ENCODE peak calls at places on chromosomes 5 and 9, in eight cellular contexts. W, K, U, V, M, F, O and X are unnamed samples.

GRCh38 chr5:172791291-172791690 is 20.3 kb upstream of the DUSP1 start:
- DNase-seq in W (peak), K (no peak), U (peak), V (no peak), M (no peak), F (peak), O (no peak), X (no peak)

GRCh38 chr5:125348221-125348692 is 601.8 kb upstream of the ZNF608 start:
- DNase-seq in W (no peak), K (no peak), U (no peak), V (no peak), M (no peak), F (peak), O (no peak), X (peak)

GRCh38 chr9:115035872-115036612 is 81.9 kb downstream of the TNC start:
- DNase-seq in W (no peak), K (peak), U (no peak), V (peak), M (no peak), F (no peak), O (no peak), X (peak)

GRCh38 chr5:170745481-170746061 is 38.0 kb upstream of the GABRP start:
- DNase-seq in W (no peak), K (peak), U (peak), V (no peak), M (peak), F (no peak), O (no peak), X (no peak)

GRCh38 chr5:5741418-5741817 is 318.9 kb downstream of the ICE1 start:
- DNase-seq in W (no peak), K (no peak), U (no peak), V (no peak), M (no peak), F (no peak), O (no peak), X (no peak)

GRCh38 chr5:157387683-157388093 is 72.3 kb upstream of the NIPAL4 start:
- DNase-seq in W (no peak), K (peak), U (no peak), V (peak), M (no peak), F (no peak), O (peak), X (peak)

GRCh38 chr5:126780165-126780827 is 3.4 kb downstream of the LMNB1 start:
- DNase-seq in W (no peak), K (peak), U (no peak), V (peak), M (peak), F (no peak), O (peak), X (peak)

GRCh38 chr5:30103056-30104020 is 1090.1 kb upstream of the CDH6 start:
- DNase-seq in W (no peak), K (no peak), U (no peak), V (no peak), M (no peak), F (no peak), O (peak), X (peak)

GRCh38 chr5:102089883-102090282 is 206.2 kb downstream of the SLCO4C1 start:
- DNase-seq in W (no peak), K (no peak), U (no peak), V (no peak), M (no peak), F (no peak), O (no peak), X (no peak)

GRCh38 chr9:22098636-22099332 is 89.7 kb upstream of the CDKN2B start:
- DNase-seq in W (no peak), K (peak), U (no peak), V (no peak), M (no peak), F (no peak), O (no peak), X (no peak)

GRCh38 chr5:150295172-150295611 is 5.6 kb upstream of the CAMK2A start:
- DNase-seq in W (no peak), K (peak), U (peak), V (peak), M (no peak), F (no peak), O (peak), X (peak)

GRCh38 chr5:71651554-71651953 is 64.4 kb downstream of the MCCC2 start:
- DNase-seq in W (no peak), K (no peak), U (no peak), V (no peak), M (no peak), F (no peak), O (no peak), X (no peak)

GRCh38 chr5:91151947-91152346 is 231.2 kb downstream of the ARRDC3 start:
- DNase-seq in W (no peak), K (peak), U (peak), V (peak), M (peak), F (no peak), O (peak), X (peak)

GRCh38 chr9:128607642-128608350 is 48.9 kb downstream of the DYNC2I2 start:
- DNase-seq in W (no peak), K (no peak), U (no peak), V (no peak), M (peak), F (peak), O (no peak), X (peak)

GRCh38 chr9:123658792-123659191 is 271.1 kb downstream of the DENND1A start:
- DNase-seq in W (no peak), K (no peak), U (no peak), V (no peak), M (no peak), F (no peak), O (no peak), X (peak)

GRCh38 chr5:62011072-62011664 is 294.8 kb upstream of the KIF2A start:
- DNase-seq in W (no peak), K (no peak), U (no peak), V (no peak), M (no peak), F (no peak), O (no peak), X (no peak)

GRCh38 chr5:129384736-129385135 is 75.4 kb upstream of the ADAMTS19 start:
- DNase-seq in W (no peak), K (no peak), U (no peak), V (no peak), M (no peak), F (no peak), O (no peak), X (no peak)

GRCh38 chr9:34032631-34033030 is 16.1 kb downstream of the UBAP2 start:
- DNase-seq in W (no peak), K (no peak), U (no peak), V (no peak), M (no peak), F (no peak), O (no peak), X (no peak)

GRCh38 chr9:29969408-29969807 is 2396.1 kb upstream of the C9orf72 start:
- DNase-seq in W (no peak), K (no peak), U (no peak), V (no peak), M (no peak), F (no peak), O (no peak), X (no peak)

GRCh38 chr5:174387448-174387847 is 336.9 kb upstream of the MSX2 start:
- DNase-seq in W (no peak), K (no peak), U (no peak), V (peak), M (no peak), F (no peak), O (no peak), X (no peak)

GRCh38 chr5:154189819-154190651 is 498 bp upstream of the GALNT10 start:
- DNase-seq in W (peak), K (peak), U (peak), V (no peak), M (peak), F (peak), O (peak), X (peak)

GRCh38 chr5:181223041-181223728 is at the start of gene TRIM41:
- DNase-seq in W (peak), K (peak), U (peak), V (peak), M (peak), F (peak), O (peak), X (peak)

GRCh38 chr9:7011395-7012067 is 253.8 kb downstream of the KDM4C start:
- DNase-seq in W (no peak), K (no peak), U (no peak), V (no peak), M (no peak), F (no peak), O (no peak), X (no peak)

GRCh38 chr9:124857533-124858162 is 4.1 kb downstream of the RPL35 start:
- DNase-seq in W (no peak), K (no peak), U (no peak), V (no peak), M (no peak), F (no peak), O (no peak), X (no peak)

GRCh38 chr5:72552041-72552557 is 44.9 kb upstream of the ZNF366 start:
- DNase-seq in W (no peak), K (peak), U (no peak), V (peak), M (no peak), F (no peak), O (no peak), X (peak)

GRCh38 chr5:119022017-119022745 is 33.8 kb upstream of the DTWD2 start:
- DNase-seq in W (no peak), K (peak), U (no peak), V (peak), M (no peak), F (no peak), O (peak), X (peak)

GRCh38 chr9:86098793-86099694 is at the start of gene GOLM1:
- DNase-seq in W (no peak), K (peak), U (peak), V (no peak), M (peak), F (peak), O (peak), X (peak)

GRCh38 chr5:35811108-35811741 is 45.5 kb upstream of the IL7R start:
- DNase-seq in W (no peak), K (peak), U (no peak), V (no peak), M (no peak), F (no peak), O (no peak), X (no peak)

GRCh38 chr5:175444060-175444904 is at the start of gene DRD1:
- DNase-seq in W (no peak), K (peak), U (peak), V (no peak), M (no peak), F (peak), O (peak), X (peak)

GRCh38 chr5:149205625-149206523 is 64.6 kb downstream of the ABLIM3 start:
- DNase-seq in W (no peak), K (no peak), U (peak), V (peak), M (no peak), F (peak), O (no peak), X (peak)

GRCh38 chr9:114336157-114336556 is 6.5 kb downstream of the ORM2 start:
- DNase-seq in W (no peak), K (no peak), U (no peak), V (no peak), M (no peak), F (no peak), O (no peak), X (no peak)

GRCh38 chr5:42059291-42059690 is 134.2 kb downstream of the FBXO4 start:
- DNase-seq in W (no peak), K (peak), U (no peak), V (no peak), M (no peak), F (no peak), O (no peak), X (peak)

GRCh38 chr9:122008559-122008958 is 84.5 kb downstream of the TTLL11 start:
- DNase-seq in W (no peak), K (no peak), U (no peak), V (no peak), M (no peak), F (no peak), O (no peak), X (no peak)

GRCh38 chr5:39469173-39469572 is 44.4 kb upstream of the DAB2 start:
- DNase-seq in W (no peak), K (no peak), U (no peak), V (no peak), M (no peak), F (no peak), O (no peak), X (no peak)

GRCh38 chr9:108142142-108142503 is 652.6 kb upstream of the KLF4 start:
- DNase-seq in W (no peak), K (no peak), U (no peak), V (no peak), M (no peak), F (no peak), O (no peak), X (no peak)

GRCh38 chr9:108136646-108137045 is 647.1 kb upstream of the KLF4 start:
- DNase-seq in W (no peak), K (no peak), U (no peak), V (no peak), M (no peak), F (no peak), O (no peak), X (peak)

GRCh38 chr9:108134501-108135128 is 645.0 kb upstream of the KLF4 start:
- DNase-seq in W (no peak), K (no peak), U (no peak), V (no peak), M (no peak), F (no peak), O (no peak), X (no peak)

GRCh38 chr9:108142504-108143201 is 653.1 kb upstream of the KLF4 start:
- DNase-seq in W (peak), K (no peak), U (peak), V (peak), M (peak), F (peak), O (no peak), X (peak)

DNA sequence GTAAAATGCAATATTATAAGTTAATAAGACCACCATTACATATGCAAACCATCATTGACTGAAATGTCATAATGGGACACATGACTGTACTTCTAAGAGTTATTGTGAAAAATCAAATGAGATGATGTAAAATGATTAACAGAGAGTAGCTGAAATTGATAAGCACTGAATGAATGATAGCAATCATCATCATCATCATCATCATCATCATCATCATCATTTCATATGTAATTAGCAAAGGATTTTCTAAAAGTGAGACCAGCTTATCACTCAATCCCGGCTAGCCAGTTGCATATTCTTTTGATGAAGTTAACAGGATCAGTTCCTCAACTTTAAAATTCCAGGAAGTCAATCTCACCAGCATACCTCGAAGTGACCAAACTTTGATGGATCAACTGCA is 650.3 kb upstream of the KLF4 start:
- DNase-seq in W (no peak), K (no peak), U (no peak), V (no peak), M (no peak), F (no peak), O (no peak), X (no peak)
- H3K4me3 ChIP-seq in W (no peak), K (no peak), U (no peak), V (no peak), M (no peak), F (no peak), O (no peak), X (no peak)

GRCh38 chr9:36854034-36854433 is 180.0 kb downstream of the PAX5 start:
- DNase-seq in W (no peak), K (no peak), U (no peak), V (no peak), M (no peak), F (peak), O (no peak), X (no peak)

GRCh38 chr9:36853233-36853632 is 180.8 kb downstream of the PAX5 start:
- DNase-seq in W (no peak), K (no peak), U (no peak), V (no peak), M (no peak), F (no peak), O (no peak), X (no peak)

GRCh38 chr9:36854751-36855150 is 179.3 kb downstream of the PAX5 start:
- DNase-seq in W (no peak), K (no peak), U (no peak), V (no peak), M (no peak), F (no peak), O (no peak), X (no peak)

GRCh38 chr9:36858805-36859375 is 175.2 kb downstream of the PAX5 start:
- DNase-seq in W (no peak), K (no peak), U (no peak), V (no peak), M (peak), F (no peak), O (no peak), X (no peak)

GRCh38 chr9:36855443-36856315 is 178.4 kb downstream of the PAX5 start:
- DNase-seq in W (no peak), K (no peak), U (no peak), V (no peak), M (no peak), F (no peak), O (peak), X (peak)
- TF ChIP-seq CTCF in W (no peak), K (no peak), U (no peak), V (peak), M (no peak), F (no peak), O (peak), X (peak)

DNA sequence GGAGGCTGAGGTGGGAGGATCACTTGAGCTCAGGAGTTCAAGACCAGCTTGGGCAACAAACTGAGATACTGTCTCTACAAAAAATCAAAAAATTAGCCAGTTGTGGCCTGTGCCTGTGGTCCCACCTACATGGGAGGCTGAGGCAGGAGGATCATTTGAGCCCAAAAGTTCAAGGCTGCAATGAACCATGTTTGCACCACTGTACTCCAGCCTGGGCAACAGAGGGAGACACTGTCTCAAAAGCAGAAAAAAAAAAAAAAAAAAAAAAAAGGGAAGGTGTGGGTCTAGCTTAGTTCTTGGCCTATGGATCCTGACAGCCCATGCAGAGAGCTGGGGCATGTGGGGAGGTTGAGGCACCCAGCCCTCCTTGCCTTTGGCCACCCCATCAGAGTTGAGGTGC is 10.9 kb downstream of the PLPP7 start:
- DNase-seq in W (no peak), K (no peak), U (no peak), V (no peak), M (no peak), F (no peak), O (no peak), X (no peak)
- H3K4me3 ChIP-seq in W (no peak), K (no peak), U (no peak), V (no peak), M (no peak), F (no peak), O (no peak), X (no peak)

GRCh38 chr9:135989157-135989556 is 28.0 kb upstream of the UBAC1 start:
- DNase-seq in W (no peak), K (no peak), U (no peak), V (no peak), M (no peak), F (no peak), O (no peak), X (no peak)
- TF ChIP-seq CTCF in W (no peak), K (no peak), U (no peak), V (no peak), M (no peak), F (no peak), O (no peak), X (no peak)

GRCh38 chr9:2765250-2765880 is 48.1 kb downstream of the KCNV2 start:
- DNase-seq in W (no peak), K (peak), U (no peak), V (no peak), M (peak), F (no peak), O (no peak), X (no peak)
- H3K4me3 ChIP-seq in W (no peak), K (no peak), U (no peak), V (no peak), M (no peak), F (no peak), O (no peak), X (no peak)

GRCh38 chr5:137088175-137088574 is 411.0 kb downstream of the SPOCK1 start:
- DNase-seq in W (no peak), K (no peak), U (no peak), V (no peak), M (no peak), F (no peak), O (no peak), X (no peak)
- TF ChIP-seq CTCF in W (no peak), K (no peak), U (no peak), V (no peak), M (no peak), F (no peak), O (no peak), X (no peak)

GRCh38 chr9:20414150-20414549 is 208.1 kb downstream of the MLLT3 start:
- DNase-seq in W (no peak), K (no peak), U (no peak), V (no peak), M (no peak), F (no peak), O (no peak), X (no peak)
- H3K4me3 ChIP-seq in W (no peak), K (no peak), U (no peak), V (no peak), M (no peak), F (no peak), O (no peak), X (no peak)

GRCh38 chr9:25716220-25716872 is 38.1 kb upstream of the TUSC1 start:
- DNase-seq in W (no peak), K (peak), U (no peak), V (peak), M (peak), F (no peak), O (peak), X (peak)
- TF ChIP-seq CTCF in W (peak), K (peak), U (peak), V (peak), M (peak), F (peak), O (peak), X (peak)

DNA sequence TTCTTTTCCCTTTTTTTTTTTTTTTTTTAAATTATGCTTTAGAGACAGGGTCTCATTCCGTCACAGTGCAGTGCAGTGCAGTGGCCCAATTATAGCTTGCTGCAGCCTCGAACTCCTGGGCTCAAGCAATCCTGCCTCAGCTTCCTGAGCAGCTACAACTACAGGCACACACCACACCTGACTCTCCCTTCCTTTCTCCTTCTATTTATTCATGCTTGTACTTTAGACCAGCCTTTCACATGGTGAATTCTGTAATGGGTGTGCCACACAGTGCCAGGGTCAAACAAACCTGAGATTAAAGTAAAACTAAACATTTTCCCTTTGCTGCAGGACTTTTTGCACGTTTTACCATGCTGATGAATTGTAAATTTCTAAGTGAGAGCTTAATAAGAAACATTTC is 8.0 kb downstream of the SH3RF2 start:
- DNase-seq in W (no peak), K (no peak), U (no peak), V (no peak), M (no peak), F (no peak), O (no peak), X (no peak)
- H3K4me3 ChIP-seq in W (no peak), K (no peak), U (no peak), V (no peak), M (no peak), F (no peak), O (no peak), X (no peak)

GRCh38 chr9:112091805-112092204 is 83.3 kb downstream of the SUSD1 start:
- DNase-seq in W (no peak), K (no peak), U (no peak), V (no peak), M (no peak), F (no peak), O (peak), X (peak)
- TF ChIP-seq CTCF in W (no peak), K (peak), U (peak), V (peak), M (no peak), F (no peak), O (peak), X (peak)